ENCODE peak calls at places on chromosomes 7 and 10, in five cellular contexts. K is AG09309, U is cardiac muscle cell, T is hepatocyte, I is stomach. E is an unnamed sample.

GRCh38 chr7:102261451-102261850 is 25.2 kb upstream of the SH2B2 start:
- DNase-seq in K (no peak), U (no peak), T (no peak), I (no peak), E (no peak)

GRCh38 chr10:109417803-109418202 is 505.5 kb downstream of the XPNPEP1 start:
- DNase-seq in K (no peak), U (no peak), T (no peak), I (no peak), E (no peak)

GRCh38 chr7:143172354-143172753 is 10.9 kb upstream of the TAS2R39 start:
- DNase-seq in K (no peak), U (no peak), T (no peak), I (peak), E (peak)

GRCh38 chr10:112967200-112967599 is 17.2 kb downstream of the TCF7L2 start:
- DNase-seq in K (no peak), U (no peak), T (no peak), I (no peak), E (no peak)

GRCh38 chr7:13017325-13017853 is 330.0 kb downstream of the ARL4A start:
- DNase-seq in K (no peak), U (peak), T (peak), I (no peak), E (no peak)

GRCh38 chr10:114548662-114549061 is 109.4 kb downstream of the ABLIM1 start:
- DNase-seq in K (peak), U (peak), T (peak), I (peak), E (peak)

GRCh38 chr7:135238112-135238744 is 4.6 kb downstream of the STRA8 start:
- DNase-seq in K (no peak), U (no peak), T (no peak), I (no peak), E (no peak)

GRCh38 chr7:97512441-97513207 is 219.3 kb upstream of the TAC1 start:
- DNase-seq in K (no peak), U (no peak), T (no peak), I (no peak), E (no peak)

GRCh38 chr7:64997927-64998391 is 7.1 kb upstream of the ZNF117 start:
- DNase-seq in K (peak), U (peak), T (no peak), I (peak), E (peak)

GRCh38 chr10:78197628-78198272 is 164.1 kb downstream of the RPS24 start:
- DNase-seq in K (no peak), U (no peak), T (no peak), I (no peak), E (no peak)

GRCh38 chr7:157485361-157485831 is 148.6 kb downstream of the DNAJB6 start:
- DNase-seq in K (no peak), U (no peak), T (no peak), I (peak), E (no peak)

GRCh38 chr10:33199731-33200130 is 134.7 kb downstream of the NRP1 start:
- DNase-seq in K (no peak), U (no peak), T (no peak), I (no peak), E (peak)

GRCh38 chr7:73851410-73852338 is 9.3 kb upstream of the TMEM270 start:
- DNase-seq in K (peak), U (no peak), T (peak), I (no peak), E (peak)

GRCh38 chr10:123643315-123643714 is 22.8 kb upstream of the GPR26 start:
- DNase-seq in K (no peak), U (no peak), T (no peak), I (peak), E (no peak)

GRCh38 chr7:133517766-133518165 is 264.9 kb downstream of the EXOC4 start:
- DNase-seq in K (no peak), U (no peak), T (no peak), I (no peak), E (no peak)

GRCh38 chr10:29446327-29446726 is 157.5 kb downstream of the LYZL1 start:
- DNase-seq in K (no peak), U (no peak), T (no peak), I (no peak), E (peak)

GRCh38 chr10:69716711-69717560 is 84.8 kb upstream of the COL13A1 start:
- DNase-seq in K (no peak), U (peak), T (peak), I (peak), E (no peak)

GRCh38 chr10:69360485-69361302 is 56.0 kb downstream of the TACR2 start:
- DNase-seq in K (peak), U (peak), T (peak), I (peak), E (peak)

GRCh38 chr10:65570143-65571010 is 1355.5 kb upstream of the LRRTM3 start:
- DNase-seq in K (no peak), U (peak), T (peak), I (peak), E (peak)

GRCh38 chr10:43042503-43043341 is 34.1 kb upstream of the RET start:
- DNase-seq in K (no peak), U (no peak), T (no peak), I (peak), E (no peak)

GRCh38 chr7:91653257-91653656 is 227.2 kb downstream of the MTERF1 start:
- DNase-seq in K (no peak), U (no peak), T (no peak), I (no peak), E (no peak)

GRCh38 chr10:66931949-66932343 is 6.1 kb downstream of the LRRTM3 start:
- DNase-seq in K (no peak), U (peak), T (no peak), I (no peak), E (no peak)

GRCh38 chr7:71846160-71846559 is 566.0 kb downstream of the CALN1 start:
- DNase-seq in K (no peak), U (peak), T (peak), I (no peak), E (no peak)

DNA sequence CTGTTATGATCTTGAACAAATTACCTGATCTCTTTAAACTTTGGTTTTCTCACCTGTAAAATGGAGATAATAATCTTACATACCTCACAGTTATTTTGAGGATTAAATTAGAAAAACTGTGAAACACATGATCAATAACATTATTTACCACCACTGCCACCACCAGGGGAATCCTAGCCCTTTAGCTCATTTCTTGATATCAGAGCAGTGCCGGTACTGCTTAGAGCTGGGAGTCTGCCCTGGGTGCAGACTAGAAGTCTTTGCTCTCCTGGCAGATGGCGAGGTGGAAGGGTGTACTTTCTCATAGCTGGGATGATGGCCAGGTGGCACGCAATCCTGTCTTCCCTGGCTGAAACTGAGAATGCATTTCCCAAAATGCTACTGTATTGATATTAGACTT is 12.7 kb upstream of the EFCAB10 start:
- DNase-seq in K (no peak), U (no peak), T (no peak), I (no peak), E (no peak)
- TF ChIP-seq CTCF in K (no peak), U (peak), T (no peak), I (no peak), E (no peak)

GRCh38 chr7:42947531-42947930 is 15.4 kb downstream of the MRPL32 start:
- DNase-seq in K (no peak), U (no peak), T (no peak), I (no peak), E (peak)

GRCh38 chr7:42946616-42946928 is 14.4 kb downstream of the MRPL32 start:
- DNase-seq in K (no peak), U (no peak), T (no peak), I (no peak), E (peak)

GRCh38 chr7:42940985-42941847 is 9.0 kb downstream of the MRPL32 start:
- DNase-seq in K (peak), U (peak), T (peak), I (peak), E (peak)

GRCh38 chr7:42950417-42950816 is 18.2 kb downstream of the MRPL32 start:
- DNase-seq in K (no peak), U (no peak), T (no peak), I (no peak), E (no peak)

DNA sequence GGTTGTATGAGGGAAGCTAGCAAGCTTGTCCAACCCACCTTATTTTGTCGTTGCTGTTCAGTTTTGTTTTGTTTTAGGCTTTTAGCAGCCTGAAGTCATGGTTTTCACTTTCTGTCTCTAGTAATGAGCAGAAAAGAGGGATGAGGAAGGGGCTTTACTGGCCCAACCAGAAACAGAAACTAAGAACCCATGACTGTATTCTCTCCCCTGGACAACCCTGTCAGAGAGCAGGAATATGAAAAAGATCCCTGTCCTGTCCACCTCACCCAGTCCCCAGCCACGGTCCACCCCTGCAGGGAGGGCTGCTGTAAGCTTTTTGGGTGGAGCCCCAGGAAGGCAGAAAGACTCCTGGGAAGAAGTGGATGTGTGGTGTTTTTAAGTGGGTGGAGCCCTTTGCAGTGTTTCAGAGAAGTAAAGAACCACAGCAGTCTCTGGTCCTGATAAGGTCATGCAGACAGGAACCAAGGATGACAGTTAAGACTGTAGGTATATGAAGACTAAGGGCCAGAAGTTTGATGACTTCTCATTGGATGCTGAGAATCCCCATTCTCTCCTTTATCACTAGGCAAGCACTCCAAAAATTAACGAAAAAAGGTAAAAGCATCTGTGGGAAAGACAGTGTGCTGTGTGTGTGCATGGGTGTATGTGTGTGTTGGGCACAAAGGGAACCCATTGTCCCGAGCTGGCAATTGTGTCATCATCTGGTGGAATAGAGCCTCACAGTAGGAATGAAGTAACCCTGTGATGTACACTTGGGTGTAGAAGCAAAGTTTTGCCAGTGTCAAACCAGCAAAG is 13.8 kb downstream of the MRPL32 start:
- DNase-seq in K (no peak), U (no peak), T (no peak), I (no peak), E (no peak)
- H3K4me3 ChIP-seq in K (no peak), U (no peak), T (no peak), I (no peak), E (no peak)

GRCh38 chr10:4763960-4764428 is 62.0 kb upstream of the AKR1E2 start:
- DNase-seq in K (peak), U (no peak), T (no peak), I (no peak), E (peak)
- TF ChIP-seq CTCF in K (peak), U (no peak), T (peak), I (no peak), E (peak)

GRCh38 chr7:151017370-151017952 is 6.8 kb downstream of the ATG9B start:
- DNase-seq in K (no peak), U (no peak), T (no peak), I (no peak), E (no peak)

GRCh38 chr7:151016942-151017341 is 7.4 kb downstream of the ATG9B start:
- DNase-seq in K (no peak), U (no peak), T (no peak), I (no peak), E (no peak)

GRCh38 chr7:151018421-151019129 is 5.7 kb downstream of the ATG9B start:
- DNase-seq in K (no peak), U (peak), T (peak), I (peak), E (no peak)

GRCh38 chr7:151019130-151019447 is 5.2 kb downstream of the ATG9B start:
- DNase-seq in K (no peak), U (no peak), T (no peak), I (no peak), E (no peak)

GRCh38 chr7:151017953-151018420 is 6.3 kb downstream of the ATG9B start:
- DNase-seq in K (no peak), U (peak), T (peak), I (peak), E (peak)
- H3K4me3 ChIP-seq in K (no peak), U (peak), T (no peak), I (peak), E (peak)